ENCODE peak calls at places on chromosomes 1 and 21, in four cellular contexts. B is neural progenitor cell, T is GM23338, V is GM23248. P is an unnamed sample. For H3K4me1, the result is how much of the 10 kb centered on the place peaks cover.

GRCh38 chr21:44024895-44025353 is 12.8 kb downstream of the TRAPPC10 start:
- DNase-seq in B (peak), V (peak), T (peak), P (no peak)

GRCh38 chr1:203289281-203289981 is 15.9 kb upstream of the BTG2 start:
- DNase-seq in V (no peak), B (no peak), T (no peak), P (peak)

GRCh38 chr1:242428403-242429190 is 95.9 kb downstream of the PLD5 start:
- DNase-seq in T (no peak), B (no peak), V (no peak), P (no peak)

GRCh38 chr1:7491089-7491817 is 279.8 kb upstream of the VAMP3 start:
- DNase-seq in T (no peak), B (no peak), V (peak), P (no peak)

GRCh38 chr1:104197516-104197915 is 447.8 kb downstream of the AMY1C start:
- DNase-seq in B (no peak), V (no peak), T (no peak), P (no peak)

GRCh38 chr1:40232444-40232843 is 15.3 kb upstream of the TMCO2 start:
- DNase-seq in V (no peak), B (no peak), T (no peak), P (peak)

GRCh38 chr1:116956378-116956777 is 45.2 kb upstream of the CD101 start:
- DNase-seq in B (no peak), T (no peak), V (no peak), P (no peak)

GRCh38 chr1:150258275-150258666 is 697 bp downstream of the CA14 start:
- DNase-seq in T (no peak), B (peak), V (no peak), P (no peak)

GRCh38 chr1:169072945-169073725 is 33.4 kb upstream of the ATP1B1 start:
- DNase-seq in T (no peak), B (no peak), V (no peak), P (no peak)

GRCh38 chr1:32639489-32640075 is 10.8 kb downstream of the ZBTB8OS start:
- DNase-seq in V (peak), T (no peak), B (no peak), P (no peak)

GRCh38 chr1:155174334-155175280 is 958 bp downstream of the TRIM46 start:
- DNase-seq in V (peak), T (peak), B (peak), P (peak)

GRCh38 chr1:63277195-63278192 is 44.9 kb upstream of the FOXD3 start:
- DNase-seq in V (no peak), B (peak), T (no peak), P (no peak)
- TF ChIP-seq EZH2phosphoT487 in V (no peak), B (peak), T (no peak), P (no peak)

DNA sequence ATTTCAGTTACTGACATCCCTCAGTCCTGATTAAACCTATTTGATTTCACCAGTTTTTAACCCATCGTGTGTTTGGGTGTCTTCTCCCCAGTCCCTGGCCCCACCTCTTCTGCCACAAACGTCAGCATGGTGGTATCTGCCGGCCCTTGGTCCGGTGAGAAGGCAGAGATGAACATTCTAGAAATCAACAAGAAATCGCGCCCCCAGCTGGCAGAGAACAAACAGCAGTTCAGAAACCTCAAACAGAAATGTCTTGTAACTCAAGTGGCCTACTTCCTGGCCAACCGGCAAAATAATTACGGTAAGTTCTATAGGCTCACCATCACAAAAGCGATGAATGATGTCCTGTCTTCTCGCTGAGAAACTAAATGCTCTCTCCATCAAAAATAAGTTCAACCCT is 28.7 kb downstream of the NBPF3 start:
- DNase-seq in T (peak), V (peak), B (peak), P (peak)
- H3K4me1 ChIP-seq in T (under half), V (under half), B (under half), P (under half)

GRCh38 chr1:178310685-178311105 is 186.1 kb downstream of the CLEC20A start:
- DNase-seq in T (peak), V (peak), B (peak), P (peak)
- H3K4me2 ChIP-seq in T (no peak), V (no peak), B (no peak), P (no peak)

GRCh38 chr1:34597877-34598514 is 156.9 kb upstream of the GJB5 start:
- DNase-seq in B (peak), V (peak), T (peak), P (peak)

GRCh38 chr1:34606504-34606903 is 148.3 kb upstream of the GJB5 start:
- DNase-seq in B (no peak), V (no peak), T (no peak), P (no peak)

GRCh38 chr1:34603594-34603993 is 151.3 kb upstream of the GJB5 start:
- DNase-seq in B (no peak), V (no peak), T (no peak), P (no peak)

DNA sequence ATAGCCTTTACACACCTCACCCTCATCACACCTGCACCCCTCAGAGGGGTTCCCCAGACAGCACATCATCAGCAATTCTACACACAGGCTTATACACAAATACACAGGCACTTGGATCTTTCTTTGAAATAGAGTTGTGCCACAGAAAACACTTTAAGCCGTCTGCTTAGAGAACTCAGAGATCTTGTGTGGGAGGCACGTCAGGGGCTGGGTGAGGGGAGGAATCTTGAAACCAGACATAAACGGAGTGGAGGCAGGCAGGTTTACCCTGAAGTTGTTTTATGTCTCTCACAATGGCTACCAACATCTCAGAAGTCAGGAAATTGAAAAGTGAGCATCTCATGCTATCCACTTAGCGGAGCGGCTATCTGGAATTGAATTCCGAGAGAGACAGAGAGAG is 151.9 kb upstream of the GJB5 start:
- DNase-seq in B (no peak), T (no peak), V (no peak), P (no peak)
- TF ChIP-seq EZH2phosphoT487 in B (no peak), T (no peak), V (no peak), P (no peak)

GRCh38 chr1:85277027-85277625 is 694 bp upstream of the BCL10 start:
- DNase-seq in V (no peak), B (no peak), T (no peak), P (no peak)

GRCh38 chr1:85277802-85278201 is 1.4 kb upstream of the BCL10 start:
- DNase-seq in T (no peak), V (no peak), B (no peak), P (no peak)

GRCh38 chr1:85276290-85277026 is at the start of gene BCL10:
- DNase-seq in B (peak), V (peak), T (peak), P (peak)

GRCh38 chr1:85274969-85275453 is 1.4 kb downstream of the BCL10 start:
- DNase-seq in V (peak), B (no peak), T (no peak), P (peak)

DNA sequence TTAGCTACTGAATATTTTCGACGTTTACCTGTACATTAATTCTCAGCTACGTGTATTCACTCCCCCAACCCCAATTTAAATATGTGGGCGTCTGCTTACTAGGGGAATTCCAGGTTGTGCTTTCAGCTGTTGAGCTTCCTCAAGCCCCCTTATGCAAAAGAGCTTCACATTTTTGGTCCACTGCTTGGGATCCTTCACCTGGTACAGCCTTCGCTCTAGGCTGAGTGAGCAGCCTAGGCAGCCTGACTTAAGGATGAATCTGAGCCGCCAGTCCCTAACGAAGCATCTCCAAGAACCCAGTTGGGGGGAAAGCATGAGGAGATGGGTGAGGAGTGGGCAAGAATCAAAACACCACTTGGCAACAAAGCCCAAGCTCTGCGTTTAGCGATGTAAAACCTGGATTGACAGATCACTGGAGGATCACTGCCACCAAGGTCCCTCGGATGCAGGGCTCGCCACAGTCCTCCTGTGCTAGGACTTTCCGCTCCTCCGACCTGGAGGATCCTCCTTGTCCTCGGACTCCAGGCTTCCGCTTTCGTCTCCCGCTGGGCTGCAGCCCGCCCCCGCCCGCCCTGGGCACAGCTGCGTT is 637 bp downstream of the BCL10 start:
- DNase-seq in B (no peak), T (peak), V (peak), P (peak)
- H3K4me1 ChIP-seq in B (under half), T (under half), V (under half), P (under half)

GRCh38 chr1:201954263-201955008 is 867 bp upstream of the TIMM17A start:
- DNase-seq in V (peak), B (no peak), T (no peak), P (no peak)
- H3K4me2 ChIP-seq in V (peak), B (peak), T (peak), P (peak)

GRCh38 chr1:21650400-21650799 is 18.8 kb downstream of the RAP1GAP start:
- DNase-seq in V (no peak), B (no peak), T (no peak), P (no peak)

GRCh38 chr1:21649315-21649714 is 19.8 kb downstream of the RAP1GAP start:
- DNase-seq in V (no peak), B (no peak), T (no peak), P (no peak)

GRCh38 chr1:21645550-21645949 is 23.6 kb downstream of the RAP1GAP start:
- DNase-seq in T (no peak), V (no peak), B (no peak), P (no peak)

GRCh38 chr1:21648791-21649190 is 20.4 kb downstream of the RAP1GAP start:
- DNase-seq in B (no peak), T (no peak), V (no peak), P (no peak)

DNA sequence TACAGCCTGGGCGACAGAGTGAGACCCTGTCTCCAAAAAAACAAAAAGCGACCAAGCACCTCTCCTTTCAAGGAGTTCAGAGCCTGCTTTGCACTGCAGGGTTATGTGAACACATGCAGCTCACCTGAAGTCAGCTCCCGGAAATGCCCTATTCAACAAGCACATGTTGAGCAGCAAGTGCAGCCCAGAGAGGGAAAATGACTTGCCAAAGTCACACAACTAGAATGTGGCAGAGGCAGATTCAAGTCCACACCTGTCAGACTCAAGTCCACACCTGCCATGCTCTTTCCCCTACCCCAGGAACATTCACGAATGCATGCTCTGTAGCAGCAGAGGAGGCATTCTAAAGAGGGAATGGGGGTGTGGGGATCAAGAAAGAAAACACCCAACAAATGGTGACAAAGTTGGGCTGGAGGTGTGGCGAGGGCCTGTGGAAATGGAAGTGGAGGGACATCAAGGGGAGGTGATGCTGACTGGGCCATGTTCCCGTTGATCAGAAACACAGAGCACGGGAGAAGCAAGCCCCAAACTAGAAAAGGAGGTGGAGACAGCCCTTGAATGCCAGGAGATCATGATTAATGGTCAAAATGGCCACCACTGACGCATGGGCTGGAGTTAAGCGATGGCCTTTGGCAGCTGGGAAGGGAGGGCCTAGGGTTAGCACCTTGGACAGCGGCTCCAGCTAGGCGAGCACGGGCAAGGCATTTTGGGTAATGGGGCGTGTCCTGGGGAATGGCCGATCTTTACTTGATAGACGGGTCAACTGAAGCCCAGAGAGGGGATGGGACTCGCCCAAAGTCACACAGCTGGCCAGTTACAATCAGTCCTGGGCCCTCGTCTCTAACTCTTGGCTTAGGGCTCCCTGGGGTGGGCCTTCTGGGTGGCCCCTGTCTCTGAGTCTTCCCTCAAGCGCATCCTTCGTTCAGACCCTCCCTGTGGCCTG is 21.5 kb downstream of the RAP1GAP start:
- DNase-seq in T (peak), B (peak), V (peak), P (peak)
- TF ChIP-seq EZH2phosphoT487 in T (no peak), B (no peak), V (no peak), P (no peak)

DNA sequence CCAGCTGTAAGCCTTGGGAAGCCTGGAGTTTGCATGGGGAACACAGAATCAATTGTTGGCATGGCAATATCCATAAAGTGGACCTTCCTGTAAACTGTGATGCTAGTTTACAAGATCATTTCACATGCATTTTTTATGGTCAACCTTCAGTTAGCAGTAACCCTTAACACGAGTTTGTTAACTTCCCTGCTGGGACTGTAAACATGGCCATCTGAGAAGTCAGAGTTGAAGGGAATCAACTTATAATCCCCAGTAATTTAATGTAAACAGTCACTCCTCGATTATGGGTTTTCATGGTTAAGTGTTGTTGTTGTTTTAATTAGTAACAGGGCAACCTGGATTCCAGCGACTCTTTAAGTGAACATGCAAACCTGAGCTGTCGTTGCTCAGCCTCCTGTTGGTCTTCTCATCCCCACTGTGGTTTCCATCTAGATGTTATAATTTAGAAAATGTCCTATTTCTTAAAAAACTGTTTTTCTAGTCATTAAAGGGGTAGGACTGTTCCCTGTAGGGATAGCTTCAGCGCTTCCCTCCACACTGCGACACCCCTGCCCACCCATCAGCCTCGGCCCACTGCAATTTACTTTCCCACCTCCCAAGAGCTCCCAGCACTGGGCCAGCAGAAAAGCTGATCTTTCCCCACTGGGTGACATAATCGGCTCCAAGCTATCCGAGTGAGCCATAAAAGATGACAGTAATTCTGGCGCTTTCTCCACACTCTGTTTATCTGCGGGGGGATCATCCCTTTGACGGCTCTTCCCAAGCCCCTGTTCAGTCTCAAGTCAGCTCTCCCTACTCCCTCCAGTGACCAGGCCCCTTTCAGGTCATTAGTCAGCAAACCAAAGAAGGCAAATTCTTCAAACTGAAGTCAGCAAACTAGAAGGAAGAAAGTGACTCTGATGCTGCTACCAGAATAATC is 107.6 kb upstream of the IPO9 start:
- DNase-seq in T (no peak), B (no peak), V (peak), P (no peak)
- H3K4me1 ChIP-seq in T (under half), B (under half), V (half or more), P (under half)